ENCODE peak calls at places on chromosomes 1 and 21, in seven cellular contexts. O is adrenal gland, U is breast epithelium, M is spleen, N is tibial nerve, X is prostate gland, S is GM12878. J is an unnamed sample.
A peak's percentile ranks its signal among the peaks of the same experiment; 100 is the strongest.

GRCh38 chr1:36530261-36530660 is 47.5 kb upstream of the CSF3R start:
- DNase-seq in O (no peak), N (no peak), U (no peak), M (no peak), S (no peak), X (no peak), J (no peak)

GRCh38 chr1:44499306-44499705 is 94.3 kb downstream of the RNF220 start:
- DNase-seq in O (no peak), M (no peak), N (no peak), S (no peak), U (no peak), X (no peak), J (no peak)

GRCh38 chr1:152426731-152427130 is 12.7 kb upstream of the CRNN start:
- DNase-seq in S (no peak), X (no peak), M (no peak), O (no peak), N (no peak), U (no peak), J (no peak)

GRCh38 chr1:215360021-215360420 is 207.1 kb upstream of the KCTD3 start:
- DNase-seq in S (no peak), O (no peak), N (no peak), M (no peak), U (no peak), X (no peak), J (no peak)

GRCh38 chr1:36133484-36133883 is 8.5 kb upstream of the COL8A2 start:
- DNase-seq in O (peak; percentile 98), M (no peak), X (peak; percentile 56), S (no peak), U (no peak), N (no peak), J (no peak)

GRCh38 chr1:207952617-207953542 is 42.0 kb upstream of the CD34 start:
- DNase-seq in M (no peak), U (no peak), S (no peak), O (no peak), N (no peak), X (no peak), J (no peak)

GRCh38 chr1:62384276-62385005 is 52.4 kb upstream of the USP1 start:
- DNase-seq in M (no peak), X (no peak), O (no peak), N (peak; percentile 26), S (no peak), U (peak; percentile 36), J (no peak)

GRCh38 chr1:243667591-243667990 is 182.5 kb downstream of the AKT3 start:
- DNase-seq in N (no peak), X (no peak), U (no peak), M (no peak), S (peak; percentile 1), O (no peak), J (no peak)

GRCh38 chr1:32336963-32337675 is 1.1 kb upstream of the MARCKSL1 start:
- DNase-seq in S (peak; percentile 76), M (peak; percentile 93), X (no peak), U (no peak), N (no peak), O (no peak), J (no peak)

GRCh38 chr1:44705938-44706337 is 25.0 kb downstream of the RNU5D-1 start:
- DNase-seq in N (no peak), X (no peak), M (peak; percentile 34), O (no peak), S (no peak), U (no peak), J (no peak)

GRCh38 chr1:229689273-229689672 is 63.2 kb downstream of the URB2 start:
- DNase-seq in N (no peak), S (no peak), M (no peak), X (no peak), U (no peak), O (no peak), J (no peak)

GRCh38 chr1:158112994-158113758 is 67.5 kb upstream of the CD1D start:
- DNase-seq in O (peak; percentile 29), X (no peak), S (no peak), U (no peak), N (no peak), M (peak; percentile 85), J (no peak)

DNA sequence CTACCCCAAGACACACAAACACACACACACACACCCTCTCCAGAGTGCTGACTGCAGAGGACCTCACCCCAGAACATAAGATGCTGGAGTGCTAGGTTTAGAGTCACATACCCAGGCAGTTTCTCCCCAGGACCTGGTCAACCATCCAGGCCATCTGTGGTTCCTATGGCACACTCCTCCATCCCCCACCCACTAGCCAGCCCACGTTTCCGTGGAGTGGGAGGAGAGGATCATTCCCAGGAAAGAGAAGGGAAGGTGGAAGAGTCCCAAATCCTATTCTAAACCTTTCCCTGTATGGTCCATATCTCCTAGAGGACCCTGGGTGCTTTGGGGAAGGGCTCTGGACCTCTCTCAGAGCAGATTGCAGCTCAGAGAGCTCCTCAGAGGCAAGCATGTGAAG is 1.1 kb downstream of the KCNJ9 start:
- DNase-seq in M (peak; percentile 33), S (no peak), N (no peak), U (no peak), O (no peak), X (no peak), J (no peak)
- H3K4me3 ChIP-seq in M (no peak overlapping the region), S (no peak overlapping the region), N (no peak overlapping the region), U (no peak overlapping the region), O (no peak overlapping the region), X (no peak overlapping the region), J (no peak overlapping the region)

DNA sequence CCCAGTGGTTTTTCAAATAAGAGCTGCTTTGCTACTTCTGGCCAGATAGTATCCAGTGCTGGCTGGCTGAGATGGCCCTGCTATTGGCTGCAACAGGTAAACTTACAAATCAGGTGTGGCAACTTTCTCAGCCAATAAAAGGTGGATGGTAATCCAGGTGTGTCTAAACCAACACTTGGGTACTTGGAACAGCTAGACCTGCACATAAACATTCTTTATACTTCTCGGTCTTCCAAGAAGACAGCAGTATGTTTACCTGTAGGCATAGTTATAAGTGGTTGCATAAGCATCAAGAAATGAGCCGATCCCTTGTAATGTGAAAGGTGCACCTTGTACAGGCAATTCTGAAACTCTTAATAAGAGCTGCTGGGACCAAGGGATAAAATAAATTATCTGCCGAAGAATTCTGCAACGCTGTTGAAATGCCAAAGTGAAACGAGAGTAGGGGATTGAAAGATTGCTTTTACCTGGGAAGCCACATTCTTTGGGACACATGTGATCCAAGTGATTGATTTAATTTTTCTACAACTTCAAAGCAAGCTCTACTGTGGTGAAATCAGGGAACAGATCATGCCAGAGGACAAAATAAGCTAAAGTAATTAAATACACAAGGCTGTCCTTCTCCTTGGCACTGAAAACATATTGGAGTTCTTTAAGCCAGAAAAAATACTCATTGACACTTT is at the start of gene CLDN8:
- DNase-seq in S (no peak), X (peak; percentile 94), O (no peak), N (no peak), M (no peak), U (peak; percentile 78), J (no peak)
- TF ChIP-seq POLR2A in S (no peak), X (no peak), O (no peak), N (no peak), M (no peak), U (peak; percentile 42), J (no peak)

GRCh38 chr1:237287876-237288517 is 246.0 kb downstream of the RYR2 start:
- DNase-seq in O (no peak), N (no peak), X (no peak), S (no peak), M (no peak), U (no peak), J (no peak)

GRCh38 chr1:237296861-237297260 is 254.9 kb downstream of the RYR2 start:
- DNase-seq in X (no peak), M (no peak), O (no peak), N (no peak), U (no peak), S (no peak), J (no peak)

GRCh38 chr1:237293804-237294203 is 251.8 kb downstream of the RYR2 start:
- DNase-seq in S (no peak), U (no peak), O (no peak), M (no peak), X (no peak), N (no peak), J (no peak)
- H3K4me3 ChIP-seq in S (no peak overlapping the region), U (no peak overlapping the region), O (no peak overlapping the region), M (no peak overlapping the region), X (no peak overlapping the region), N (no peak overlapping the region), J (no peak overlapping the region)

GRCh38 chr1:148388260-148389026 is 94.7 kb downstream of the PPIAL4G start:
- DNase-seq in S (peak; percentile 50), M (peak; percentile 97), X (peak; percentile 90), N (peak; percentile 80), U (peak; percentile 96), O (peak; percentile 92), J (peak; percentile 69)
- TF ChIP-seq POLR2A in S (peak; percentile 84), M (peak; percentile 65), X (peak; percentile 57), N (peak; percentile 69), U (no peak), O (peak; percentile 68), J (peak; percentile 46)

GRCh38 chr1:15850450-15851079 is 3.1 kb downstream of the SPEN start:
- DNase-seq in S (no peak), N (no peak), O (peak; percentile 11), M (no peak), U (no peak), X (no peak), J (no peak)
- H3K4me3 ChIP-seq in S (peak overlapping the region; percentile 94), N (no peak overlapping the region), O (no peak overlapping the region), M (peak overlapping the region; percentile 71), U (peak overlapping the region; percentile 95), X (peak overlapping the region; percentile 93), J (peak overlapping the region; percentile 74)

DNA sequence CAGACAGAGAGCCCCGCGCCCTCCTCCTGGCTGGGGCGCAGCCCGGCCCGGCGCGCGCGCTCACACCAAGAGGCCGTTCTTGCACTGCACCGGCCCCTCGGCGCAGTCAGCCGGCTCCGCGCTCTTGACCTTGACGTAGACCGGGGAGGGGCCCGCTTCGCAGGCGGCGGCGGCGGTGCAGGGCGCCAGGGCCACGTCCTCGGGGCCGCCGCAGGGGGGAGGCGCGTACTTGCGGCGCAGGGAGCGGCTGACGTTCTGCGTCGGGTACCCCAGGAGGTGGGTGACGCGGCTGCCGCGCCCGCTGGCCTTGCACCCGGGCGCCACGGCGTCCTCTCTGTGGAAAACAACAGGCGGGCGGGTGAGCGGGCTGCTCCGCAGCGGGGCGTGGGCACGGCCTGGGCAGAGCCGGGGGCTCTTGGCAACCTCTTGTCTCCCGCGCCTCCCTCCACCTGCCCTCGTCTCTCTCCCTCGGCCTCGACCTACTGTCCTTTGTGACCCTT is 7.7 kb downstream of the VSIG8 start:
- DNase-seq in M (peak; percentile 95), X (peak; percentile 62), N (peak; percentile 60), U (peak; percentile 67), O (peak; percentile 90), S (no peak), J (peak; percentile 75)
- TF ChIP-seq POLR2A in M (peak; percentile 67), X (peak; percentile 82), N (peak; percentile 87), U (no peak), O (peak; percentile 94), S (peak; percentile 23), J (peak; percentile 71)

DNA sequence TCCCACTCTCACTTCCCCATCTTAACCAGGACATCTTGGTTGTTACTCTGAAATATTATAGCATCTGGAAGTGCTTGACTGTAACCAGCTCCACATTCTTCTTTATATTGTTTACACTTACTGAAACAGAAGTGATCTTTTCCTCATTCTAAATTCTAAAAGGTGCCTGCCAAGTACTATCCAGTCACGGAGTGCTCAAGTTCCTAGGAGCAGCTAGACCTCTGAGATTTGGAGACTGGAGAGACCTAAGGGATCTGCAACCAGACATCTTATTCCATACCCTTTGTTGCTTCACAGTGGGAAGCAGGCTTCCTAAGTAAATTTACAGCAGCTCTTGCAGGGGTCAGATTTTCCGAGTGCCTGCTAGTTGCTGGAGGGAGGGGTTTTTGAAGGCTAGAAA is 150.5 kb downstream of the MAST2 start:
- DNase-seq in N (no peak), U (no peak), X (no peak), O (no peak), M (no peak), S (no peak), J (peak; percentile 34)
- H3K4me3 ChIP-seq in N (no peak overlapping the region), U (no peak overlapping the region), X (no peak overlapping the region), O (no peak overlapping the region), M (no peak overlapping the region), S (no peak overlapping the region), J (peak overlapping the region; percentile 28)

GRCh38 chr1:43293896-43294760 is 6.7 kb upstream of the TIE1 start:
- DNase-seq in N (no peak), S (no peak), X (peak; percentile 47), M (no peak), U (peak; percentile 45), O (no peak), J (no peak)
- TF ChIP-seq POLR2A in N (no peak), S (no peak), X (peak; percentile 18), M (no peak), U (no peak), O (no peak), J (peak; percentile 7)